ENCODE peak calls at places on chromosomes 12 and 14, in seven cellular contexts. J, M, D, B, I, T and N are unnamed samples.

GRCh38 chr12:104604995-104605675 is 148.4 kb downstream of the CHST11 start:
- DNase-seq in J (peak), M (no peak), D (no peak), B (peak), I (no peak), T (no peak), N (peak)

GRCh38 chr14:105439710-105440553 is 20.3 kb downstream of the MTA1 start:
- DNase-seq in J (no peak), M (no peak), D (no peak), B (no peak), I (no peak), T (no peak), N (no peak)

GRCh38 chr12:27966870-27967269 is 5.7 kb downstream of the PTHLH start:
- DNase-seq in J (no peak), M (no peak), D (peak), B (no peak), I (no peak), T (no peak), N (no peak)

GRCh38 chr12:131267576-131267975 is 313.9 kb downstream of the ADGRD1 start:
- DNase-seq in J (no peak), M (no peak), D (no peak), B (no peak), I (no peak), T (no peak), N (no peak)

GRCh38 chr12:87444039-87444438 is 585.2 kb downstream of the C12orf50 start:
- DNase-seq in J (no peak), M (no peak), D (no peak), B (no peak), I (no peak), T (no peak), N (no peak)

GRCh38 chr12:119929974-119930373 is 52.9 kb upstream of the CIT start:
- DNase-seq in J (no peak), M (no peak), D (no peak), B (no peak), I (no peak), T (no peak), N (no peak)

GRCh38 chr14:72699852-72700257 is 194.0 kb downstream of the DPF3 start:
- DNase-seq in J (no peak), M (no peak), D (peak), B (no peak), I (no peak), T (no peak), N (no peak)

GRCh38 chr12:49105504-49106120 is 5.0 kb downstream of the LMBR1L start:
- DNase-seq in J (no peak), M (no peak), D (peak), B (no peak), I (peak), T (no peak), N (no peak)

GRCh38 chr12:117552971-117553370 is 191.5 kb upstream of the NOS1 start:
- DNase-seq in J (no peak), M (no peak), D (no peak), B (no peak), I (no peak), T (no peak), N (no peak)

GRCh38 chr12:84825149-84825548 is 87.5 kb downstream of the SLC6A15 start:
- DNase-seq in J (no peak), M (no peak), D (no peak), B (no peak), I (no peak), T (no peak), N (no peak)

GRCh38 chr14:32702571-32702970 is 236.1 kb upstream of the NPAS3 start:
- DNase-seq in J (peak), M (no peak), D (peak), B (peak), I (peak), T (peak), N (peak)

GRCh38 chr14:60594077-60594476 is 55.2 kb downstream of the SIX1 start:
- DNase-seq in J (no peak), M (no peak), D (no peak), B (no peak), I (no peak), T (no peak), N (no peak)

GRCh38 chr14:101000711-101001110 is 97.2 kb upstream of the RTL1 start:
- DNase-seq in J (no peak), M (no peak), D (no peak), B (no peak), I (no peak), T (no peak), N (no peak)

GRCh38 chr14:89680156-89680555 is 263.1 kb upstream of the FOXN3 start:
- DNase-seq in J (no peak), M (no peak), D (no peak), B (no peak), I (no peak), T (no peak), N (no peak)

GRCh38 chr12:11824069-11824468 is 174.6 kb downstream of the ETV6 start:
- DNase-seq in J (no peak), M (no peak), D (no peak), B (no peak), I (no peak), T (no peak), N (no peak)

GRCh38 chr14:99258341-99258781 is 13.6 kb downstream of the BCL11B start:
- DNase-seq in J (peak), M (no peak), D (no peak), B (no peak), I (no peak), T (no peak), N (no peak)

GRCh38 chr14:24246765-24247212 is 4.4 kb upstream of the TINF2 start:
- DNase-seq in J (no peak), M (no peak), D (no peak), B (no peak), I (no peak), T (peak), N (no peak)

GRCh38 chr12:39368096-39368495 is 74.8 kb downstream of the KIF21A start:
- DNase-seq in J (no peak), M (no peak), D (no peak), B (no peak), I (no peak), T (no peak), N (no peak)

DNA sequence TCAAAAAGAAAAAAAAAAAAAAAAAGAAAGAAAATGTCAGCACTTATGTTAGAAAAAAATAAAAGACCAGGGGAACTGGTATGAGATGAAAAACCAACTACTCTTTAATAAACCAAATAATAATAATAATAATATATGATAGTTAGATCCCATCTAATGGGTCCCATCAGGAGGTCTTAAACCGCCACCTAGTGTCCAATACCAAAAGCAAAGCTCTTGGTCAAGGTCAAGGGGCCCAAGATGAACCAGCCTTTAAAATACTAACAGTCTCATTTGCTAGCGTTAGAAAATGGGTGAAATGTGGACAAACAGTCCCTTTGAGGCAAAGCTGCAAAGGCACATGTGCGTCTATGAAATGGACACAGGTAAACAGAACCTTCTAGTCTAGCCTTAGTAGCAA is 12.3 kb downstream of the BRAP start:
- DNase-seq in J (peak), M (no peak), D (peak), B (no peak), I (no peak), T (no peak), N (no peak)
- TF ChIP-seq CTCF in J (peak), M (peak), D (peak), B (no peak), I (peak), T (peak), N (peak)

DNA sequence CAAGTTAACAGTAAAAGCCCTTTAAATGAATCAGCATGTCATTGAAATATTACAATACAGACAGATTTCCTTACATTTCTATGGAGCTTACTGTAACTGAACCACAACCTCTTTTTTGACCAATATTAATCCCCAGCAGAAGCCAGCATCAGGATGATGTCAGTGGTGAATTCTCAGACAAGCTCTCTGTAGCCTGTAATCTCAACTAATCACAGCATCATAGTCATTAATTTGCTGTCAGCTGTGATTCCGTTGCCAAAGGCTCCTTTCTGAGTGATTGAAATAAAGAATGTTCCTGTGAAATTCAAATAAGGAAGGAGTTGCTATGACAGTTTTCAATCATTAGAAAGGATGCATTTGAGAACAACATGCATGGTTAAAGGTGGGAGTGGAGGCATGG is 323.1 kb downstream of the PDZRN4 start:
- DNase-seq in J (no peak), M (no peak), D (no peak), B (no peak), I (no peak), T (no peak), N (no peak)
- TF ChIP-seq CTCF in J (no peak), M (no peak), D (no peak), B (no peak), I (no peak), T (no peak), N (no peak)

GRCh38 chr12:123129651-123130050 is 21.2 kb downstream of the PITPNM2 start:
- DNase-seq in J (no peak), M (no peak), D (no peak), B (no peak), I (no peak), T (no peak), N (no peak)

GRCh38 chr12:123131291-123131831 is 19.5 kb downstream of the PITPNM2 start:
- DNase-seq in J (no peak), M (no peak), D (no peak), B (no peak), I (no peak), T (no peak), N (no peak)

GRCh38 chr12:123122649-123123048 is 28.2 kb downstream of the PITPNM2 start:
- DNase-seq in J (no peak), M (no peak), D (no peak), B (no peak), I (no peak), T (no peak), N (no peak)

GRCh38 chr12:123121670-123122069 is 29.2 kb downstream of the PITPNM2 start:
- DNase-seq in J (no peak), M (no peak), D (no peak), B (no peak), I (no peak), T (no peak), N (no peak)

DNA sequence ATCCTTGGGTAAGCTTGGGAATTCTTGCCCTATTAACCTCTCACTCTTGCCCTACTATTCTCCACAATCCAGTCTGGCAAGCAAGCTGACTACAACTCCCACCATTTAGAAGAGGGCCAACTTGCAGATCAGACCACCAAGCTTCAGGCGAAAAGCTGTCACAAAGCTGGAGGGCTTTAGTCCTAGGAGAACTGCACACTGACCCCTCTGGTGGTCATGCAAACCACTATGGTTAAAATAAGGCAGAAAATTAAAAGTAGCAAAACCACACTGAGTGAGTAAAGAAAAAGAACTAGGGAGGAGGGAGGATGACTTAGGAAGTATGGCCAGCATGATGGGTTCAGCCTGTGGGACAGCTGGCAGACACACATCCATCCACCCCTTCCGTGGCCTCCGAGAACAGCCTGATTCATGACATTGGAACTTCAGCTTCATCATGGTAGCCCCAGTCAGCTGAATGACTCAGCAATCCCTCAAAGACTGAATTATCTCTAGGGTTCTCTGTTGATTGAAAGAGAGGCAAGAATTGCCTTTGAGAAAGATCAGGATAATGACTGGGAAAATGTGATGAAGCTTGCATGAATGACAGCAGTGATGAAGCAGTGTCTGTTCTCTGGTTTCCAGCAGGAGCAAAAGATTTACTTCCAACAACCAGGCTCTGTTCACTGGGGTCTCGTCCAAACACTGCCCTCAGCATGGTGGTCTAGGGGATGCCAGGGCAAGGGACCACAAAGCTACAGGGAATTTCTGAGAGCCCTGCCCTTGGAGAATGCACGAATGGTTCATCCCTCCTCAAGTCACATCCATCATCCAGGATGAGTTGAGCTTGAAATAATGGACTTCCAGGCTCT is 24.4 kb downstream of the PITPNM2 start:
- DNase-seq in J (no peak), M (no peak), D (peak), B (no peak), I (no peak), T (no peak), N (no peak)
- TF ChIP-seq CTCF in J (peak), M (no peak), D (peak), B (no peak), I (no peak), T (no peak), N (no peak)

GRCh38 chr12:82627799-82628198 is 58.9 kb upstream of the TMTC2 start:
- DNase-seq in J (peak), M (no peak), D (peak), B (no peak), I (no peak), T (peak), N (no peak)
- TF ChIP-seq CTCF in J (peak), M (no peak), D (peak), B (no peak), I (no peak), T (peak), N (no peak)

DNA sequence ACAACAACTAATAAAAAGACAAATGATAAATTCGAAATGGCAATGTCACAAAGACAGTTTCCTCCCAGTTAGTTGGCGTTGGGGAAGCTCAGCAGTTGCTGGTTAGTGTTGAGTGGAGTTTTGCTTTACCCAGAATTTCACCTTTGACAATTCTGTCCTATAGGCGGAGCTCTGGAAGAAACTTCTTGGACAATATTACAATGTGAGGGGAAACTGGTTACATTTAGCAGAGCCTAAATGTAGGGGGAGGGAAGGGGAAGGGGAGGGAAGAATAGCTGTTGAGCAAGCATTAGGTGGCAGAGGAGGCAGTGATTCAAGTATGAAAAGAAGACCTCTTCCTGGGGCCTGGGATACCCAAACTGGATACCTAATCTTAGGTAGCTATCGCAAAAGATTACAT is 51.4 kb downstream of the BDKRB1 start:
- DNase-seq in J (peak), M (no peak), D (no peak), B (no peak), I (no peak), T (no peak), N (no peak)
- TF ChIP-seq CTCF in J (no peak), M (no peak), D (no peak), B (no peak), I (no peak), T (no peak), N (no peak)

GRCh38 chr14:53325176-53325806 is 172.2 kb upstream of the DDHD1 start:
- DNase-seq in J (peak), M (no peak), D (peak), B (no peak), I (no peak), T (peak), N (no peak)
- TF ChIP-seq CTCF in J (peak), M (peak), D (peak), B (peak), I (no peak), T (peak), N (peak)

DNA sequence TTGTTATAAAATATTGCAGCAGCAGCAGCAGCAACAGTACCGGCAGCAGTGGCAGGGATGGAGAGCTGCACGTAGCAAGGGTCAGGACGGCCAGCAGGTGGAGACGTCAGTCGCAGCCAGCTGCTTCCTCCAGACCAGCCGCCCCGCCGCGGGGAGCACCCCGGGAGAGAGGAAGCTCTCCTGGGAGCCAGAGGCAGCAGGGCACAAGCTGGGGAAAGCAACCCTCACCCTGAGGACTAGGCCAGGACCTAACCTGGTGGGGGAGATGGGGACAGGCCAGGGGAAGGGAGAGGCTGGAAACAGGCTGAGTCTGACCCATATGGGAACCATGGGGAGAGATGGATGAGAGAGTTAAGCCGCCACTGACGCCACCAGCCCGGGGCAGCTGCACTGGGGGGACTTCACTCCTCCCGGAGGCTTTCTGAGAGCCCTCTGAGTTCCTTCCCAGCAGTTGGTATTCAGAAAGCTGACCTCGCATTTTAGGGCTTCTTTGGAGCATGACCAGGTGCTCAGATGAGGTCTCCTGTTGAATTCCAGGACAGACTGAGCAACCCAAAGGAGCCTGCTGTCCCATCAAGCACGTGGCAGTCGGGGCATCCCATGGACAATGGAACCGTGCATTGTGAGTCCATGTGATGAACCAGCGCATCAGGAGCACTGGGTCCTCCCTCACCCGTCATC is 56.3 kb downstream of the SPTB start:
- DNase-seq in J (peak), M (peak), D (peak), B (peak), I (peak), T (peak), N (peak)
- TF ChIP-seq CTCF in J (peak), M (peak), D (peak), B (peak), I (peak), T (peak), N (peak)

GRCh38 chr12:57632369-57632897 is 568 bp downstream of the B4GALNT1 start:
- DNase-seq in J (peak), M (no peak), D (no peak), B (no peak), I (no peak), T (peak), N (peak)
- TF ChIP-seq CTCF in J (no peak), M (no peak), D (no peak), B (no peak), I (no peak), T (no peak), N (no peak)